ENCODE peak calls at places on chromosomes 11 and 22, in six cellular contexts. W, Z, L, O, S and N are unnamed samples.

GRCh38 chr22:26553056-26553752 is 36.7 kb downstream of the TPST2 start:
- DNase-seq in O (no peak), W (no peak), Z (no peak), S (no peak), L (no peak), N (no peak)

GRCh38 chr11:77967121-77967520 is 27.3 kb downstream of the INTS4 start:
- DNase-seq in S (no peak), W (no peak), O (no peak), L (no peak), Z (no peak), N (no peak)

GRCh38 chr11:1040428-1041148 is 4.1 kb upstream of the MUC6 start:
- DNase-seq in Z (no peak), W (no peak), S (no peak), L (no peak), O (no peak), N (no peak)

GRCh38 chr11:64864473-64865285 is 13.7 kb downstream of the EHD1 start:
- DNase-seq in L (no peak), Z (no peak), O (no peak), W (no peak), S (no peak), N (no peak)

GRCh38 chr11:8225589-8226036 is 38.1 kb downstream of the LMO1 start:
- DNase-seq in W (peak), L (peak), O (peak), S (no peak), Z (peak), N (no peak)

GRCh38 chr11:82829101-82829500 is 71.1 kb downstream of the PRCP start:
- DNase-seq in Z (no peak), W (no peak), L (no peak), S (no peak), O (no peak), N (no peak)

GRCh38 chr11:15196704-15197103 is 82.0 kb downstream of the INSC start:
- DNase-seq in O (no peak), L (no peak), Z (no peak), S (no peak), W (no peak), N (no peak)

GRCh38 chr11:62145261-62145871 is 21.6 kb downstream of the INCENP start:
- DNase-seq in W (no peak), S (no peak), O (no peak), L (no peak), Z (no peak), N (no peak)

GRCh38 chr11:40129276-40129675 is 1330.2 kb downstream of the LRRC4C start:
- DNase-seq in Z (no peak), O (no peak), S (no peak), W (no peak), L (no peak), N (peak)

GRCh38 chr11:128288368-128288767 is 299.0 kb downstream of the ETS1 start:
- DNase-seq in O (no peak), W (no peak), Z (no peak), S (no peak), L (no peak), N (no peak)

GRCh38 chr11:60944504-60945294 is 7.3 kb downstream of the SLC15A3 start:
- DNase-seq in S (no peak), W (no peak), O (no peak), Z (no peak), L (no peak), N (no peak)

GRCh38 chr11:79274636-79275315 is 166.1 kb downstream of the TENM4 start:
- DNase-seq in O (no peak), W (no peak), Z (no peak), S (no peak), L (no peak), N (no peak)

GRCh38 chr22:38882972-38883622 is 11.1 kb upstream of the CBX6 start:
- DNase-seq in O (no peak), Z (no peak), W (no peak), L (no peak), S (no peak), N (no peak)

GRCh38 chr11:133955091-133955846 is 1.5 kb downstream of the IGSF9B start:
- DNase-seq in L (no peak), Z (no peak), S (no peak), W (no peak), O (no peak), N (no peak)

GRCh38 chr11:61820174-61820573 is 3.4 kb upstream of the FADS1 start:
- DNase-seq in W (no peak), Z (no peak), O (no peak), S (no peak), L (peak), N (no peak)

GRCh38 chr11:120324932-120325810 is at the start of gene TLCD5:
- DNase-seq in W (peak), O (peak), L (peak), Z (peak), S (no peak), N (peak)

GRCh38 chr11:95121687-95122086 is 32.0 kb downstream of the ENDOD1 start:
- DNase-seq in S (no peak), L (peak), O (no peak), W (no peak), Z (no peak), N (no peak)

GRCh38 chr11:45646275-45646970 is 19.0 kb downstream of the CHST1 start:
- DNase-seq in O (peak), S (peak), L (no peak), W (peak), Z (no peak), N (no peak)

GRCh38 chr11:75100314-75100713 is 3.6 kb upstream of the OR2AT4 start:
- DNase-seq in O (no peak), S (peak), L (no peak), Z (no peak), W (peak), N (no peak)

GRCh38 chr11:2509481-2510001 is 64.7 kb downstream of the KCNQ1 start:
- DNase-seq in Z (no peak), W (peak), O (no peak), L (no peak), S (no peak), N (no peak)

GRCh38 chr11:123797065-123797940 is 8.8 kb downstream of the OR6M1 start:
- DNase-seq in W (no peak), Z (no peak), S (no peak), O (no peak), L (no peak), N (no peak)
- TF ChIP-seq ZNF274 in W (no peak), Z (no peak), S (no peak), O (no peak), L (no peak), N (no peak)

GRCh38 chr22:21873619-21874018 is 6.2 kb upstream of the MAPK1 start:
- DNase-seq in O (no peak), W (no peak), S (no peak), L (no peak), Z (no peak), N (no peak)

GRCh38 chr22:21881841-21882753 is 14.7 kb upstream of the MAPK1 start:
- DNase-seq in L (no peak), O (no peak), Z (no peak), W (peak), S (no peak), N (no peak)

GRCh38 chr22:21876486-21877176 is 9.2 kb upstream of the MAPK1 start:
- DNase-seq in Z (no peak), O (no peak), W (peak), L (no peak), S (no peak), N (no peak)
- TF ChIP-seq YY1 in Z (no peak), O (no peak), W (no peak), L (no peak), S (no peak), N (no peak)

GRCh38 chr22:35128637-35129036 is 62.7 kb downstream of the ISX start:
- DNase-seq in W (no peak), L (no peak), O (no peak), S (peak), Z (no peak), N (no peak)

GRCh38 chr22:35119494-35119893 is 53.5 kb downstream of the ISX start:
- DNase-seq in L (no peak), S (no peak), W (no peak), Z (no peak), O (no peak), N (no peak)

GRCh38 chr22:35126993-35127392 is 61.0 kb downstream of the ISX start:
- DNase-seq in W (no peak), L (no peak), Z (no peak), S (peak), O (no peak), N (no peak)

DNA sequence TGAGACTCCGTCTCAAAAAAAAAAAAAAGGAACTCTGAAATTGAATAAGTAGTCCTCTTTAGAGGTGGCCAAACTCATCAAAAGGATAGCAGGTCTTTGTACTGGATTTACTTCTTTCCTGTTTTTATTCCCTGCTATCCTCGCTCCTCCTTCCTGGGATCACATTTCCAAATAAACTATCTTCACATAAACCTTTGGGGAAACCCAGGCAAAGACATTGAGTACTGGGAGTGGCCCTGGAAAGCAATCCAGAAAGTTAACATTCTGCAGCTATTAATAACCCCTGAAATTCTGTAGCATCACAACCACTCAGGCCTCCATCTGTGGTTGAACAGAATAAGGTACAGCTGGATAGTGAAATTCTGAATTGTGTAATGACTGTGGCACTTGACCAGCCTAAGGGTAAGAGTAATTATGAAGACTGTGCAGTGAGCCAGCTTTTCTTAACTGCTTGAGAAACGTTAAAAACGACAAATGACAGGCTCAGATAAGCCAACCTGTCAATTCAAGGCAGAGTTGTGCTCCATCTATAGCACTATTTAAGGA is 58.8 kb downstream of the ISX start:
- DNase-seq in Z (no peak), W (no peak), O (no peak), S (no peak), L (no peak), N (no peak)
- H3K9ac ChIP-seq in Z (no peak), W (no peak), O (no peak), S (peak), L (no peak), N (no peak)

GRCh38 chr11:121449123-121449522 is 3.0 kb upstream of the SORL1 start:
- DNase-seq in Z (no peak), W (no peak), O (no peak), S (no peak), L (no peak), N (no peak)
- TF ChIP-seq ZNF274 in Z (no peak), W (no peak), O (no peak), S (no peak), L (no peak), N (no peak)

GRCh38 chr11:33655842-33656600 is 44.6 kb downstream of the C11orf91 start:
- DNase-seq in Z (peak), O (no peak), S (peak), L (no peak), W (no peak), N (no peak)
- TF ChIP-seq YY1 in Z (no peak), O (no peak), S (no peak), L (no peak), W (no peak), N (no peak)

DNA sequence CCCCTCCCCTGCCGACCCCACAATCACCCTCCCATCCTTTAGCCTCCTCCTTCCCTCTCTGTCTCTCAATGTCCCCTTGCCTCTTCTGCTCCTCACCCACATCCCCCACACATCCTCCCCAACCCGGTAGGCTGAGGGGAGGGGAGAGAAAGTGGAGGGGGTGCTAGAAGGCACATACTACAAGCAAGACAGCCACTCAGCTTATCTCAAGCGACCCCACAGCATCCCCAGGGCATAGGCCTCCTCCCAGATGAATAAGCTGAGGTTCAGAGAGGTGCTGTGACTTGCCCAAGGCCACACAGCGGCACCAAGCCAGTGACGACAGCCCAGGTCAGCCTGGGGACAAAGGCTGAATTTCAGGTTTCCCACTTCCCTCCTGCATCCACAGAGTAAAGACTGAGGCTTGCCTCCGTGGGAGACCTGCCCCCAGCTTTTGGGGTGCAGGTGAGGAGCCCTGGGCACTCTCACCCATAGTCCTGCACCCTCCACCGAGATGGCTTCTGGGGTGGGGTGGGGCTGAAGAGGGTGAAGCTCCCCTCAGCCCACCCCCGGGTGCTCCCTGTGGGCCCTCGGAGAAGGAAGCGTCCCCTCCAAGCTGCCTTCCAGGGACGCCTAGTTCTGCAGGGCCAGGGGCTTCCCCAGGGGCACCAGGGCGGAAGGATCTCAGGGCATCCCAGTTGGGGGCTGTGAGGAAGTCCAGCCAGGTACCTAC is 511 bp downstream of the RAC2 start:
- DNase-seq in W (no peak), L (no peak), Z (no peak), O (no peak), S (no peak), N (no peak)
- H3K9ac ChIP-seq in W (peak), L (no peak), Z (no peak), O (peak), S (peak), N (peak)

GRCh38 chr11:10984742-10985141 is 126.9 kb upstream of the ZBED5 start:
- DNase-seq in W (no peak), O (no peak), L (no peak), S (no peak), Z (no peak), N (no peak)

GRCh38 chr11:10979529-10979928 is 121.7 kb upstream of the ZBED5 start:
- DNase-seq in L (no peak), S (no peak), W (no peak), O (no peak), Z (no peak), N (no peak)

GRCh38 chr11:10978189-10978588 is 120.3 kb upstream of the ZBED5 start:
- DNase-seq in O (no peak), W (no peak), S (no peak), L (no peak), Z (no peak), N (no peak)

GRCh38 chr11:10984250-10984649 is 126.4 kb upstream of the ZBED5 start:
- DNase-seq in O (peak), W (peak), Z (no peak), S (no peak), L (no peak), N (no peak)

GRCh38 chr11:10982695-10983492 is 125.0 kb upstream of the ZBED5 start:
- DNase-seq in Z (no peak), S (no peak), W (peak), L (no peak), O (peak), N (no peak)
- TF ChIP-seq ZNF274 in Z (no peak), S (no peak), W (no peak), L (no peak), O (no peak), N (no peak)

DNA sequence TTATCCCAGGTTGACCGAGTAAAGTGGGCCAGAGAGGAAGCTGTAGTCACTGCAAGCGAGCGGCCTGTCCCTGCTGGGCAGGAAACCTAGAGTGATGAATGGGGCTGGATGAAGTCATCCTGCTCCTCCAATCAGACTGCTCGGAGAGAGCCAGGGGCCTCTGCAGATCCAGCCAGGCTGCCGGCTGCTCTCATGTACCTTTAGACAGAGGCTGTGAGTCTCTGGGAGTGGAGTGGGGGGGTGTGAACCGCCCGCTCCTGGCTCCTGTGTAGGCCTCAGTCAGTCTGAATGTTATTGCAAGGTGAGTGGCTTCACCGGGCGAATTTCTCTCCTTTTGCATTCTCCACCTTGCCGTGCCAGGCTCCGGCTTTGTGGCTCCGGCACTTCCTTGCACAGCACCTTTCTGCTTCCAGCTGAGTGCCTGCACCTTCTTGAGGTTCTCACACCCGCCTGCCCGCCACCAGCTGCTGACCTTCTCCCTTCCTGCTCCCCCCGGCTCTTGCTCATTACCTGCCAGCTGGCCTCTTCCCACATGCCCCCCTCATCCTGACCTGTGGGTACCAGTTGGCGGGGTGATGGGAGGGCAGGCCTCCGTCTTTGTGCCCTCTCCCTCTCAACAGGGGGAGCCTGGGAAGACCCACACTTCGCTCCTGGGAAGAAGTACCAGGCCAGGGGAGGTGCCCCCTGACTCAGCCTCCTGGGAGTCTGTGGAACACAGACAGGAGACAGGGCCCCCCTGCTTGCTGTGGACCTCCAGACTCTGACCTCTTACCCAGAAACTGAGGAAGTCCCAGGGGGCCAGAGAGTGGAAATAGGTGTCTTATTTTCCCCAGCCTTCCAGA is 79.9 kb downstream of the GRAMD1B start:
- DNase-seq in W (peak), S (no peak), L (no peak), O (no peak), Z (peak), N (peak)
- TF ChIP-seq YY1 in W (no peak), S (no peak), L (no peak), O (no peak), Z (no peak), N (no peak)